ENCODE peak calls at places on chromosomes 11 and 22, in four cellular contexts. V is A549, Y is K562, Q is GM12878. M is an unnamed sample.

GRCh38 chr11:69487391-69487790 is 5.9 kb downstream of the LINC01488 start:
- DNase-seq in V (no peak), Q (no peak), Y (no peak), M (no peak)

GRCh38 chr22:50671641-50672040 is 982 bp upstream of the SHANK3 start:
- DNase-seq in Q (no peak), V (no peak), Y (no peak), M (no peak)

GRCh38 chr11:63906585-63906984 is 10.4 kb downstream of the RCOR2 start:
- DNase-seq in V (no peak), Q (no peak), Y (peak), M (no peak)

GRCh38 chr11:227824-228223 is 8.3 kb downstream of the SIRT3 start:
- DNase-seq in Y (no peak), Q (no peak), V (no peak), M (no peak)

GRCh38 chr11:66849501-66850234 is 6.4 kb downstream of the RCE1 start:
- DNase-seq in Y (no peak), V (no peak), Q (no peak), M (no peak)

GRCh38 chr11:130118165-130118564 is 41.4 kb upstream of the ST14 start:
- DNase-seq in V (no peak), Q (peak), Y (no peak), M (no peak)

GRCh38 chr22:27406389-27406861 is 395.1 kb downstream of the MN1 start:
- DNase-seq in V (no peak), Y (no peak), Q (no peak), M (no peak)

GRCh38 chr11:64373598-64373974 is 14.6 kb downstream of the RPS6KA4 start:
- DNase-seq in V (no peak), Y (no peak), Q (no peak), M (no peak)

GRCh38 chr11:116786966-116787365 is 857 bp downstream of the ZPR1 start:
- DNase-seq in Y (no peak), V (no peak), Q (no peak), M (no peak)

GRCh38 chr11:127651888-127652221 is 651.3 kb upstream of the KIRREL3 start:
- DNase-seq in V (no peak), Y (no peak), Q (no peak), M (no peak)

GRCh38 chr22:27597703-27598444 is 203.7 kb downstream of the MN1 start:
- DNase-seq in Q (no peak), V (no peak), Y (peak), M (no peak)

GRCh38 chr11:107467754-107468153 is 10.1 kb upstream of the CWF19L2 start:
- DNase-seq in Y (no peak), V (no peak), Q (no peak), M (no peak)

GRCh38 chr11:57644748-57645715 is 4.7 kb downstream of the YPEL4 start:
- DNase-seq in V (peak), Y (peak), Q (no peak), M (peak)

GRCh38 chr11:59680287-59681154 is 11.7 kb upstream of the PATL1 start:
- DNase-seq in Y (peak), Q (peak), V (peak), M (peak)

GRCh38 chr22:32697331-32697995 is 104.0 kb upstream of the TIMP3 start:
- DNase-seq in V (no peak), Q (no peak), Y (no peak), M (peak)

GRCh38 chr11:59187020-59187419 is 15.1 kb downstream of the DTX4 start:
- DNase-seq in Y (no peak), V (no peak), Q (no peak), M (no peak)

GRCh38 chr11:106399075-106399500 is 321.6 kb downstream of the AASDHPPT start:
- DNase-seq in Y (no peak), V (peak), Q (no peak), M (no peak)

GRCh38 chr11:80586464-80586863 is 1145.6 kb upstream of the TENM4 start:
- DNase-seq in Y (no peak), V (no peak), Q (no peak), M (no peak)

GRCh38 chr11:35178862-35179261 is 39.9 kb downstream of the CD44 start:
- DNase-seq in V (no peak), Y (no peak), Q (no peak), M (no peak)

GRCh38 chr11:19934828-19935259 is 222.2 kb downstream of the NAV2 start:
- DNase-seq in V (no peak), Y (peak), Q (no peak), M (no peak)

GRCh38 chr11:19903620-19904069 is 191.0 kb downstream of the NAV2 start:
- DNase-seq in V (peak), Q (peak), Y (peak), M (peak)

GRCh38 chr11:120622189-120622912 is 110.8 kb downstream of the GRIK4 start:
- DNase-seq in Q (no peak), Y (peak), V (no peak), M (no peak)

GRCh38 chr11:132563050-132563449 is 969.3 kb downstream of the OPCML start:
- DNase-seq in Q (no peak), V (no peak), Y (no peak), M (no peak)

GRCh38 chr11:132561937-132562336 is 970.4 kb downstream of the OPCML start:
- DNase-seq in Y (no peak), Q (no peak), V (no peak), M (no peak)

GRCh38 chr11:132555617-132556016 is 976.7 kb downstream of the OPCML start:
- DNase-seq in Y (no peak), V (no peak), Q (no peak), M (no peak)

GRCh38 chr11:132556316-132556715 is 976.0 kb downstream of the OPCML start:
- DNase-seq in V (no peak), Y (no peak), Q (no peak), M (no peak)

DNA sequence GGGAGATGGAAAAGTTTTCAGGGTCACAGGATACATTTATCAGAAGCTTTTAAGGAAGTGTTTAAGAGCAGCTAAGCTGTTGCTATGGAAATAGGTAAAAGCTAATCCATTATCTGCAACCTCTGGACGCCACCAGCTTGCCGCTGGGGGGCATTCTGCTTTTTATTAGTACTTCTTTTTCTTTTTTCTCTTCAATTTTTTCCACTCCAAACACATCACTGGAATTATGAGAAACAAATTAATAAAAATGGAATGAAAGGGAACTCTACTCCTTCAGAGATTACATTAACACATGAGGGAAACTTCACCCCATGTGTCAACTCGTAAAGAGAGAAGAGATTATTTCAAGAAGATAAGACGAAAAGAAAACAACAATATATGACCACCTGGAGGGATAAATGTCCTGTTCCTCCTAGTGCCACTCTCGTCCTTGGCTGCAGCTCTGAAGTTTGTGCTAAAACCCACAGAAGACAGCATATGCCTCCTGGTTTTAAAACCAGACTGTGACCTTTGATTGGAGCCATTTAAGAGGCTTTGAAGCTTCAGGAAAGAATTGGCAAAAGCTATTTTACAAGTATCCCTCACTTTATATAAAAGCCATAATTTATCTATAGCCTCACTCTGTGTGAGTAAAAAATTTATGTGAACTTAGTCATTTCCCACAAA is 972.8 kb downstream of the OPCML start:
- DNase-seq in V (no peak), Q (no peak), Y (no peak), M (no peak)
- TF ChIP-seq EP300 in V (no peak), Q (no peak), Y (no peak), M (no peak)

GRCh38 chr11:86938900-86939880 is 16.0 kb downstream of the FZD4 start:
- DNase-seq in Y (peak), V (peak), Q (no peak), M (peak)
- TF ChIP-seq ESRRA in Y (no peak), V (no peak), Q (no peak), M (no peak)

GRCh38 chr11:94885133-94885532 is 88.2 kb downstream of the CWC15 start:
- DNase-seq in Y (no peak), V (no peak), Q (peak), M (no peak)

GRCh38 chr11:94884322-94884721 is 89.0 kb downstream of the CWC15 start:
- DNase-seq in Y (no peak), V (no peak), Q (no peak), M (no peak)

GRCh38 chr11:94885581-94885980 is 87.8 kb downstream of the CWC15 start:
- DNase-seq in Y (no peak), Q (no peak), V (no peak), M (no peak)

GRCh38 chr11:94882931-94883330 is 90.4 kb downstream of the CWC15 start:
- DNase-seq in Q (no peak), Y (no peak), V (no peak), M (no peak)

DNA sequence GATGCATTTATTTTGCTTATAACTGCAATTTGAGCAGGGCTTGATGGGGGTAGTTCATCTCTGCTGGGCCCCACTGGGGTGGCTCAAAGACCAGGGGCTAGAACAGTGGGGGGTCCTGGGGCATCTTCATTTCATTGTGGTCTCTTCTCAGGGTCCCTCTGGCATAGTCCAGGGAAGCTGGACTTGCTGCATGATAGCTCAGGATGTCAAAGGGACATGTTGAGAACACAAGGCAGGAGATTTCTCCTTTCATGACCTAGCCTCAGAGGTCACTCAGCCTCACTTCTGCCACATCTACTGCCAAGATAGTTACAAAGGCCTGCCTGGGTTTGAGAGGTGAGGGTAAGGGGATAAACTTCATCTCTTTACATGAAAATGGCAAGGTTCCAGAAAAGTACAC is 89.5 kb downstream of the CWC15 start:
- DNase-seq in Y (no peak), Q (no peak), V (no peak), M (no peak)
- TF ChIP-seq EP300 in Y (no peak), Q (no peak), V (no peak), M (no peak)

GRCh38 chr11:12853325-12853651 is 155.8 kb upstream of the RASSF10 start:
- DNase-seq in Y (no peak), Q (no peak), V (no peak), M (no peak)

GRCh38 chr11:12845739-12846358 is 163.3 kb upstream of the RASSF10 start:
- DNase-seq in Y (peak), Q (no peak), V (no peak), M (peak)

GRCh38 chr11:12846766-12847615 is 162.1 kb upstream of the RASSF10 start:
- DNase-seq in V (no peak), Q (no peak), Y (no peak), M (no peak)

GRCh38 chr11:12842933-12843636 is 166.0 kb upstream of the RASSF10 start:
- DNase-seq in Y (peak), V (no peak), Q (no peak), M (no peak)

GRCh38 chr11:12848413-12848812 is 160.7 kb upstream of the RASSF10 start:
- DNase-seq in V (no peak), Y (no peak), Q (no peak), M (no peak)
- TF ChIP-seq ESRRA in V (no peak), Y (no peak), Q (no peak), M (no peak)

GRCh38 chr11:17410606-17411379 is 22.3 kb upstream of the KCNJ11 start:
- DNase-seq in V (no peak), Q (no peak), Y (no peak), M (no peak)
- TF ChIP-seq EP300 in V (no peak), Q (no peak), Y (no peak), M (no peak)

DNA sequence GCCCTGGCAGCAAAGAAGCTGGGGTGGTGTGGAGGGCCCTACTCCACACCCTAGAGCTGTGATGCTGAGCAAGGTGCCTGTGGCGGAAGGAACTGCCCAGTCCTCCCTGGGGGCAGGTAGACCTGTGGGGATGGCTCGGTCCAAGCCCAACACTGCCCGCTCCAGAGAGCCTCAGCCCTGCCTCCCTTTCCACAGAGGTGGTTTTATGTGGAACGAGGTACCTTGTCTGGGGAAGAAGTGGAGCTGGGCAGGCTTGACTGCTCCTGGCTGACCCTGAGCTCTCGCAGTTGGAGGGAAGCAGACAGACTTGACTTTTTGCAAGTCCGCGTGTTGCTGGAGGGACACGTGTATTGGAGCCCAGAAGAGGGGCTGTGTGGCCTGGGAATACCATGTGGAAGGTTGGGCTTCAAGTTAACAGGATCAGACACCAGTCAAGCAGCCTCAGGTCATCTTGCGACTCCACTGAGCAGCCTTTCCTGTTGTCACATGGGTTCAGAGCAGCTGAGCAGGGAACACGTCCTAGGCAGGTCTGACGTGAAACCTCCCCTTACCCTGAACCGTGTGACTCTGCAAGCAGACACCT is 117.7 kb downstream of the CACNA1I start:
- DNase-seq in Q (no peak), V (no peak), Y (no peak), M (no peak)
- TF ChIP-seq ESRRA in Q (no peak), V (no peak), Y (no peak), M (no peak)

DNA sequence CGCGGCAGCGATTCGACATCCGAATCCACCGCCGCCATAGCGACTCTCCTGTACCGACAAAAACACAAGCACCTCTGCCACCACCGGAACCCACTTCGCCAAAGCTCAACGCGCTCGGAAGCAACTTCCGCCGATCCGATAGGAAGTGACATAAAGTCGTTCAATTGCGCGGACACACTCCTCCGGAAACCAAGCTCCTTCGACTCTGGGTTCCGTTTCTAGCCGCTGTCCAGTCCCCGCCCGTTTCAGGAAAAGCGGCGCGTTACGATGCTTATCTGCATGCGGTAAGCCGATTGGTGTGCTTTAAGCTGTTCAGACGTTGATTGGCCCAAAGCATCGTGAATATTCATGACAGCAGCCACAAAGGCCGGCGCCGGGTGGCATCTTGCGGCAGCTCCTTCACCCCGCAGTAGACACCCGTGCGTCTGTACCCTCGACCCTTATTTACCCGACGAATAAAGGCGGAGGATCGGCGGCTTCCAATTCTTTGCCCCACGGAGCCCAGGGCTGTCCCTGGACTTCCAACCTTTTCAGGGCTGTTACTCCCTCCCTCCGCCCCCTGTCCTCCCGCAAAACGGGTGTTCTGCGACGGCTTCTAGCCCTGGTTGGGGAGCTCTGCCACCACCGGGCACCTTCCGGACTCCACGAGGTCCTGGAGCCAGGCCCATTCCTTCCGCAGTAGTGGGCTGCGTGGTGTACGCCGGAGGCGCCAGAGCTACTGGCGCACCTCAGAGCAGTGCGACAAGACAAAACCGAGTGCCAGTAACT is at the start of gene TUT1:
- DNase-seq in Y (peak), V (peak), Q (peak), M (peak)
- TF ChIP-seq EP300 in Y (peak), V (no peak), Q (peak), M (peak)

GRCh38 chr11:2259897-2260451 is 10.4 kb downstream of the ASCL2 start:
- DNase-seq in Y (no peak), Q (no peak), V (no peak), M (no peak)

GRCh38 chr11:2260491-2261364 is 9.7 kb downstream of the ASCL2 start:
- DNase-seq in V (no peak), Y (no peak), Q (no peak), M (no peak)

GRCh38 chr11:2259466-2259830 is 10.9 kb downstream of the ASCL2 start:
- DNase-seq in Y (no peak), V (no peak), Q (no peak), M (no peak)

GRCh38 chr11:2257023-2257700 is 13.2 kb downstream of the ASCL2 start:
- DNase-seq in Y (no peak), V (no peak), Q (no peak), M (no peak)

GRCh38 chr11:2258501-2259465 is 11.6 kb downstream of the ASCL2 start:
- DNase-seq in Q (no peak), Y (no peak), V (no peak), M (no peak)
- TF ChIP-seq ESRRA in Q (no peak), Y (no peak), V (no peak), M (no peak)

M was measured in HepG2.